ENCODE peak calls at places on chromosomes 13 and 19, in eight cellular contexts. G, R, E, Q, U, N, I and Y are unnamed samples.

GRCh38 chr13:30798776-30799625 is 63.7 kb downstream of the ALOX5AP start:
- DNase-seq in G (peak), R (no peak), E (no peak), Q (no peak), U (no peak), N (no peak), I (no peak), Y (no peak)

GRCh38 chr19:30693179-30693578 is 321.0 kb downstream of the ZNF536 start:
- DNase-seq in G (no peak), R (no peak), E (no peak), Q (no peak), U (no peak), N (no peak), I (no peak), Y (no peak)

GRCh38 chr19:55467236-55468053 is 2.9 kb upstream of the C19orf85 start:
- DNase-seq in G (peak), R (peak), E (peak), Q (peak), U (no peak), N (peak), I (peak), Y (peak)

GRCh38 chr13:25625361-25625760 is 253.6 kb downstream of the ATP8A2 start:
- DNase-seq in G (no peak), R (no peak), E (no peak), Q (no peak), U (no peak), N (no peak), I (no peak), Y (no peak)

GRCh38 chr13:64928704-64929499 is 2301.2 kb downstream of the PCDH9 start:
- DNase-seq in G (no peak), R (peak), E (no peak), Q (peak), U (peak), N (peak), I (no peak), Y (no peak)

GRCh38 chr13:47545630-47546029 is 455.4 kb downstream of the SUCLA2 start:
- DNase-seq in G (no peak), R (no peak), E (no peak), Q (no peak), U (no peak), N (no peak), I (peak), Y (no peak)

GRCh38 chr19:44752123-44752815 is 3.8 kb downstream of the BCL3 start:
- DNase-seq in G (no peak), R (no peak), E (no peak), Q (no peak), U (no peak), N (no peak), I (no peak), Y (no peak)

GRCh38 chr13:113934576-113934975 is 39.3 kb downstream of the C13orf46 start:
- DNase-seq in G (peak), R (no peak), E (no peak), Q (no peak), U (no peak), N (no peak), I (no peak), Y (no peak)

GRCh38 chr19:39401549-39402416 is 4.9 kb upstream of the ZFP36 start:
- DNase-seq in G (peak), R (peak), E (no peak), Q (peak), U (no peak), N (peak), I (peak), Y (no peak)

GRCh38 chr19:5954293-5954692 is 23.6 kb downstream of the RANBP3 start:
- DNase-seq in G (no peak), R (no peak), E (no peak), Q (no peak), U (no peak), N (no peak), I (no peak), Y (no peak)

DNA sequence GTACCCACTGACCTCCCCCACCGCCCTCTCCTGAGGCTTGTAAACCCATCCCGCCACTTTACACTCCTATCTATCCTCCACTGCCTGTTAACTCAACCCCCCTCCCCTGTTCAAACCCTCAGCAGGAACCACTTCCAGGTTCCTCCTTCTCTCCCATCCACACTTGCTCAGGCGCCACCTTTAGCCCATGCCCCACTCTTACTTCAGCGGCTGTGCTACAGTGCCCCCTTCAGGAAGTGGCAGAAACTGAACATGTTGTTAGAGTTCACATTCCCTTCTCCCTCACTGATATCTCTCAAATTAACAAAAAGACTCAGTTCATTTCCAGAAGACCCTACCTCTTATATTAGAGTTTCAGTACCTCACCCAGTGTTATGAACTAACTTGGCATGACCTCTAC is 49.4 kb downstream of the ZNF91 start:
- DNase-seq in G (no peak), R (no peak), E (no peak), Q (no peak), U (no peak), N (no peak), I (no peak), Y (no peak)
- TF ChIP-seq CTCF in G (no peak), R (peak), E (peak), Q (no peak), U (no peak), N (peak), I (no peak), Y (no peak)

GRCh38 chr13:110715395-110716234 is 2.1 kb downstream of the ING1 start:
- DNase-seq in G (peak), R (peak), E (peak), Q (peak), U (peak), N (peak), I (peak), Y (peak)
- TF ChIP-seq CTCF in G (peak), R (peak), E (no peak), Q (no peak), U (peak), N (no peak), I (peak), Y (no peak)

DNA sequence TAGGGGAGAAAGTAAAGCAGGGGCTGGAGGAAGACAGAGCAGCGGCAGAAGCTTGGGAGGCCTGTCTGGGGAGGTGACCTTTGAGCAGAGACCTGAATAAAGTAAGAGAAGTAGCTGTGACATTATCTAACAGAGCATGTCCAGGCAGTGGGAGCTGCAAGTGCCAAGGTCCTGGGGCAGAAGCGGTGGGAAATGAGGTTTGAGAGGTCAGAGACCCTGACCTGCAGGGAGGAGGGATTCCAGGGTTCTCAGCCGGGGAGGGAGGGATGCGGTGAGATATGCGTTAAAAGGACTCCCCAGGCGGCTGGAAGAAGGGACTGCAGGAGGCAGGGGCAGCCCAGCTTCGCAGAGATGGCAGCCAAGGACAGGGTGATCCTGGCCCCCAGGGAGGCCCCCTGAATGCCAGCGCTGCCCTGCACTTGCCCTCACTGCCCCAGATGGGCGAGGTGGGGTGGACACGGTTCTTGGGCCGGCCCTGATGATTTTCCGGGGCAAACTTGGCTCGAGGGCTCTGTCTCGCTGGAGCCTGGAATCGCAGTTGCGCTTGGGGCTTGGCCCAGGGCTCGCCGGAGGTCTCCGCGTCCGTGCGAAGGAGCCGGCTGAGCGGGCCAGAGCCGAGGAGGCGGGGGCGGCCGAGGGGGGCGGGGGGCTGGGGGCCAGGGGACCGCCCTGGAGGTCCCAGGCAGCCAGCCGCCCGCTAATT is 3.2 kb downstream of the CRLF1 start:
- DNase-seq in G (no peak), R (peak), E (peak), Q (no peak), U (no peak), N (no peak), I (no peak), Y (no peak)
- TF ChIP-seq CTCF in G (no peak), R (peak), E (no peak), Q (peak), U (peak), N (no peak), I (peak), Y (no peak)

DNA sequence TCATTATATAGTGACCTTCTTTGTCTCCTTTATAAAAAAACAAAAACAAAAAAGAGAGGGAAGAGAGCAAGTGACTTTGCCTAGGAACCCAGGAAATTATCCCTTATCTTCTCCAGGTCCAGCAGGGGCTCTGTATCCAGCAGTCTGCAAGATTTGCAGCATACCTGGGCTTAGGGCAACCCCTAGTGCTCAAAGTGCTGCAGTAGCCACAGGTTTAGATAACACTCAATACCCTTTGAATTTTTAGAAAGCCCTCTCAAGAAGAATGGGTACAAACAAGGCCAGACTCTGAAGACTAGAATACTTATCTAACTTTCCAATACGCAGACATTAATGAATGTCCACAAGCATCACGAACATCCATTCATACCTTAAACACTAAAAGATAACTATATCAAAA is 43.2 kb downstream of the CCNA1 start:
- DNase-seq in G (no peak), R (peak), E (no peak), Q (peak), U (no peak), N (peak), I (no peak), Y (no peak)
- TF ChIP-seq CTCF in G (no peak), R (peak), E (no peak), Q (peak), U (no peak), N (peak), I (no peak), Y (no peak)